ENCODE peak calls at places on chromosomes 5 and 9, in four cellular contexts. Z, S, B and X are unnamed samples.

GRCh38 chr5:110077147-110077546 is 387.4 kb downstream of the MAN2A1 start:
- DNase-seq in Z (no peak), S (no peak), B (no peak), X (no peak)

GRCh38 chr9:70031141-70031545 is 12.5 kb upstream of the MAMDC2 start:
- DNase-seq in Z (no peak), S (no peak), B (no peak), X (no peak)

GRCh38 chr5:36704131-36704530 is 97.7 kb downstream of the SLC1A3 start:
- DNase-seq in Z (no peak), S (no peak), B (no peak), X (no peak)

GRCh38 chr5:96220610-96221390 is 212.2 kb downstream of the PCSK1 start:
- DNase-seq in Z (no peak), S (no peak), B (peak), X (no peak)

GRCh38 chr9:4297795-4298254 is 2.0 kb downstream of the GLIS3 start:
- DNase-seq in Z (peak), S (peak), B (no peak), X (peak)

GRCh38 chr5:140367631-140368013 is 7.6 kb downstream of the SLC4A9 start:
- DNase-seq in Z (no peak), S (no peak), B (no peak), X (no peak)

GRCh38 chr5:160961761-160962160 is 109.8 kb upstream of the ATP10B start:
- DNase-seq in Z (no peak), S (no peak), B (no peak), X (no peak)

GRCh38 chr5:152237531-152237930 is 167.5 kb downstream of the NMUR2 start:
- DNase-seq in Z (no peak), S (no peak), B (no peak), X (no peak)

GRCh38 chr5:102664946-102665345 is 90.2 kb upstream of the PAM start:
- DNase-seq in Z (no peak), S (no peak), B (no peak), X (no peak)

GRCh38 chr5:78204241-78204640 is 90.3 kb downstream of the AP3B1 start:
- DNase-seq in Z (no peak), S (no peak), B (no peak), X (no peak)

GRCh38 chr5:57816108-57816507 is 333.5 kb upstream of the ACTBL2 start:
- DNase-seq in Z (no peak), S (no peak), B (no peak), X (no peak)

GRCh38 chr5:82473262-82473661 is 195.1 kb upstream of the RPS23 start:
- DNase-seq in Z (no peak), S (no peak), B (no peak), X (no peak)

GRCh38 chr5:2141254-2142000 is 258.7 kb upstream of the IRX4 start:
- DNase-seq in Z (no peak), S (no peak), B (no peak), X (no peak)

GRCh38 chr9:121744002-121744686 is 92.7 kb downstream of the DAB2IP start:
- DNase-seq in Z (peak), S (peak), B (no peak), X (peak)
- TF ChIP-seq FOXM1 in Z (no peak), S (no peak), B (no peak), X (no peak)

GRCh38 chr9:110316255-110316921 is 21.3 kb downstream of the TXNDC8 start:
- DNase-seq in Z (no peak), S (no peak), B (no peak), X (no peak)
- TF ChIP-seq FOXM1 in Z (no peak), S (no peak), B (no peak), X (no peak)

GRCh38 chr9:133661846-133662636 is 25.9 kb downstream of the DBH start:
- DNase-seq in Z (no peak), S (no peak), B (no peak), X (no peak)

GRCh38 chr9:133656211-133657119 is 20.3 kb downstream of the DBH start:
- DNase-seq in Z (no peak), S (no peak), B (no peak), X (no peak)

GRCh38 chr9:133658442-133659431 is 22.6 kb downstream of the DBH start:
- DNase-seq in Z (peak), S (peak), B (no peak), X (peak)

GRCh38 chr9:133657120-133657661 is 21.0 kb downstream of the DBH start:
- DNase-seq in Z (no peak), S (no peak), B (no peak), X (no peak)

DNA sequence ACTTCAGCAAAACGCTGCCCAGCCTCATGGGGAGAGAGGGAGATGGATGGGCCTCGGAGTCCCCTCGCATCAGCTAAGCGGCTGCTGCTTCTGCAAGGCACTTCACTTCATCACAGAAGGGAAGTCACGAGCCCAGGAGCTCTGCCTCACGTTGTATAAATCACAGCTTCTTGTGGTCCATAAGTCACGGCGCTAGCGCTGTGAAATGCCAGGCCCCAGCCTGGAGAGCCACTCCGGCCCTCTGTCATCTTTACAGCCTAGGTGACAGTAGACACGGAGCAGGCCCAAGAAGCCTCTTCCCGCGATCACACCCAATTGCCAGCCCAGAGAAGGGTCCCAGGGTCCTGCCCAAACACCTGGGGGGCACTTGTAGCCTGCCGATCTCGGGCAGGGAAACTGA is 23.4 kb downstream of the DBH start:
- DNase-seq in Z (no peak), S (no peak), B (no peak), X (no peak)
- TF ChIP-seq FOXM1 in Z (no peak), S (no peak), B (no peak), X (no peak)

GRCh38 chr5:178296066-178296465 is 63.5 kb upstream of the PHYKPL start:
- DNase-seq in Z (no peak), S (no peak), B (no peak), X (no peak)

GRCh38 chr5:178297751-178298150 is 65.1 kb upstream of the PHYKPL start:
- DNase-seq in Z (no peak), S (no peak), B (no peak), X (no peak)

GRCh38 chr5:178295589-178295988 is 63.0 kb upstream of the PHYKPL start:
- DNase-seq in Z (no peak), S (no peak), B (no peak), X (no peak)

GRCh38 chr5:178301641-178302040 is 69.0 kb upstream of the PHYKPL start:
- DNase-seq in Z (no peak), S (no peak), B (no peak), X (no peak)

DNA sequence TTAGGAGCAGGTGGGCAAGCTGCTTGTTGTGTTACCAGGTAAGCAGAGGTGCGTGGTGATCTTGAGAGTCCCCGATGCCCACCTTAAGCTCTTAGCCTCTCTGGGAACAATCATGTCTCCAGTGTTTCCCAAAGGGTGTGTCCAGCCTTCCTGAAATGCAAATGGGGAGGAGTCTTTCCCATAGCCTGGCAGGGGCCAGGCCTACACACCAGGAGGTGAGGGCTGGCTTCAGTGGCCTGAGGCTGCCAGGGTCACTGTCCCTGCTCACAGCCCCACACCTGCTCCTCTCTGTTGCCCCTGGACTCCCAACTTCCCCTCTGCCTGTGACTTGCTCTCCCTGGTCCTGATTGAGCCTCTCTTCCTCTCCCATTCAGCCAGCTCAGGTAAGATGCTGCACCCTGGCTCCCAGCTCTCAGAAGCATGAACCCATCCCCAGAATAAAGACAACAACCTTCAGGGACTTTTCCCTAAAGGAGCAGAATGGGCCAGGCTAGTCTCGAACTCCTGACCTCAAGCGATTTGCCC is 65.7 kb upstream of the PHYKPL start:
- DNase-seq in Z (no peak), S (no peak), B (no peak), X (no peak)
- TF ChIP-seq FOXM1 in Z (no peak), S (no peak), B (no peak), X (no peak)

DNA sequence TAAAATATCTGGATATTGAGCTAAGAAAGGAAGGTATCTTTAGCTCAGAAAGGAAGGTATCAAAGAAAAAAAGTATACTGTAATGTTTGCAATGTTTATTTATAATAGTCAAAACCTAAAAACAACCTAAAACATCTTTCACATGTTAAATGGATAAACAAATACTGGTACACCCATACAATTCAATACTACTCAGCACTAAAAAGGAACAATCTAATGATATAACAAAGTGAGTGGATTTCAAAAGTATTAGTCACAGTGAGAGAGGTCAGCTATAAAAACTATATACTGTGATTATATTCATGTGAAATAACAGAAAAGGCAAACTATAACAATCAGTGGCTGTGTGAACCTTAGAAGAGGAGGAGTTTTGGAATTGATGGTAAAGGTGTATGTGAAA is 455.0 kb upstream of the FTMT start:
- DNase-seq in Z (no peak), S (no peak), B (no peak), X (no peak)
- TF ChIP-seq FOXM1 in Z (no peak), S (no peak), B (no peak), X (no peak)

GRCh38 chr5:13248236-13248635 is 696.3 kb downstream of the DNAH5 start:
- DNase-seq in Z (no peak), S (no peak), B (no peak), X (no peak)
- TF ChIP-seq FOXM1 in Z (no peak), S (no peak), B (no peak), X (no peak)

GRCh38 chr5:32638309-32638708 is 53.0 kb downstream of the SUB1 start:
- DNase-seq in Z (no peak), S (no peak), B (no peak), X (no peak)

GRCh38 chr5:32642276-32643002 is 57.1 kb downstream of the SUB1 start:
- DNase-seq in Z (no peak), S (peak), B (no peak), X (no peak)

GRCh38 chr5:32645246-32645645 is 59.9 kb downstream of the SUB1 start:
- DNase-seq in Z (no peak), S (no peak), B (no peak), X (no peak)

GRCh38 chr5:32639943-32640342 is 54.6 kb downstream of the SUB1 start:
- DNase-seq in Z (no peak), S (no peak), B (no peak), X (no peak)
- TF ChIP-seq FOXM1 in Z (no peak), S (no peak), B (no peak), X (no peak)

DNA sequence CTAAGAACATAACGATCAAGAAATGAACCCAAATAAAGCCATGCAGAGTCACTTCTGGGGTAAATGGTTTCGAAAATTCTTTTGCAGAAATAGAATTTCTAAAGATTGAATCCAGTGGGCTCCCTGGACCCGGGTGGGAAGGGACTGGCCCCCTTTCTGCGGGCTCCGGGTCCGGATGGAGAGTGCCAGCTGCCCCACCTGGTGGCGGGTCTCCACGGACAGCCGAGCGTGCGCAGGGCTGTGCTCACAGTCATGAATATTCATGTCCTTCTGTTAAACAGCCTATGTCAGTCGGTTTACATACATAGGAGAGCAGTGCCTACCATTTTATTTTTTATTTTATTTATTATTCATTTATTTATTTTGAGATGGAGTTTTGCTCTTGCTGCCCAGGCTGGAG is 4.7 kb upstream of the PPP1R26 start:
- DNase-seq in Z (peak), S (peak), B (no peak), X (peak)
- TF ChIP-seq FOXM1 in Z (no peak), S (no peak), B (no peak), X (no peak)